ENCODE peak calls at places on chromosomes 11 and 22, in six cellular contexts. H is K562, K is GM12878, P is HepG2, Q is GM12892, T is H1. M is an unnamed sample.

GRCh38 chr11:67054851-67055523 is 1.7 kb upstream of the RHOD start:
- DNase-seq in H (peak; percentile 80), P (peak; percentile 94), Q (no peak), K (no peak), T (no peak), M (peak; percentile 59)

GRCh38 chr11:134592391-134592990 is 180.4 kb upstream of the B3GAT1 start:
- DNase-seq in K (no peak), T (peak; percentile 88), H (peak; percentile 45), Q (no peak), P (peak; percentile 15), M (no peak)

GRCh38 chr11:132640952-132641351 is 891.3 kb downstream of the OPCML start:
- DNase-seq in P (no peak), T (no peak), K (no peak), H (no peak), Q (no peak), M (no peak)

GRCh38 chr11:33015621-33016551 is at the start of gene DEPDC7:
- DNase-seq in Q (peak; percentile 43), H (peak; percentile 93), K (no peak), P (peak; percentile 89), T (peak; percentile 96), M (peak; percentile 33)

GRCh38 chr11:62439785-62440602 is 21.2 kb downstream of the SCGB1A1 start:
- DNase-seq in H (peak; percentile 42), T (no peak), Q (no peak), K (no peak), P (no peak), M (no peak)

GRCh38 chr11:10019906-10020682 is 273.9 kb downstream of the SBF2 start:
- DNase-seq in P (peak; percentile 7), H (no peak), Q (no peak), K (no peak), T (no peak), M (no peak)

GRCh38 chr11:77054018-77054417 is 12.8 kb upstream of the CAPN5 start:
- DNase-seq in H (no peak), T (no peak), P (no peak), K (no peak), Q (no peak), M (no peak)

GRCh38 chr11:87431386-87431785 is 393.7 kb downstream of the TMEM135 start:
- DNase-seq in P (no peak), K (no peak), Q (no peak), H (no peak), T (no peak), M (no peak)

GRCh38 chr11:102599642-102600261 is 25.4 kb downstream of the MMP20 start:
- DNase-seq in H (peak; percentile 5), K (no peak), T (no peak), P (peak; percentile 89), Q (no peak), M (no peak)

GRCh38 chr11:61546663-61547062 is 34.2 kb downstream of the SYT7 start:
- DNase-seq in H (no peak), K (no peak), P (no peak), T (no peak), Q (no peak), M (no peak)

GRCh38 chr22:20227363-20227762 is 40.8 kb downstream of the RTN4R start:
- DNase-seq in Q (no peak), P (no peak), K (no peak), T (no peak), H (no peak), M (no peak)

GRCh38 chr22:19941365-19942070 is at the start of the genes COMT and TXNRD2:
- DNase-seq in K (no peak), Q (peak; percentile 95), T (no peak), H (peak; percentile 100), P (no peak), M (peak; percentile 91)

GRCh38 chr11:72352859-72353551 is 81.3 kb downstream of the CLPB start:
- DNase-seq in T (no peak), P (no peak), Q (peak; percentile 22), H (peak; percentile 8), K (peak; percentile 47), M (peak; percentile 26)

GRCh38 chr22:37154925-37155712 is 5.4 kb upstream of the IL2RB start:
- DNase-seq in K (no peak), Q (no peak), T (no peak), H (no peak), P (no peak), M (no peak)

GRCh38 chr11:89203814-89204213 is 26.1 kb downstream of the TYR start:
- DNase-seq in K (no peak), T (no peak), H (no peak), Q (no peak), P (no peak), M (no peak)

GRCh38 chr22:36900225-36900624 is 13.2 kb upstream of the CSF2RB start:
- DNase-seq in Q (no peak), P (no peak), T (no peak), K (no peak), H (no peak), M (no peak)

GRCh38 chr11:22879615-22880014 is 19.3 kb upstream of the CCDC179 start:
- DNase-seq in P (no peak), Q (no peak), K (no peak), H (no peak), T (no peak), M (no peak)

GRCh38 chr11:58594826-58595225 is 16.0 kb downstream of the ZFP91 start:
- DNase-seq in H (no peak), K (no peak), P (no peak), Q (no peak), T (no peak), M (no peak)

GRCh38 chr11:77170107-77170506 is 42.1 kb downstream of the MYO7A start:
- DNase-seq in H (no peak), Q (no peak), K (no peak), P (no peak), T (no peak), M (no peak)

GRCh38 chr22:25111579-25112517 is 87.8 kb upstream of the CRYBB3 start:
- DNase-seq in P (no peak), K (no peak), T (no peak), H (no peak), Q (no peak), M (no peak)
- TF ChIP-seq POLR2A in P (peak; percentile 41), K (no peak), T (no peak), H (no peak), Q (no peak), M (no peak)

DNA sequence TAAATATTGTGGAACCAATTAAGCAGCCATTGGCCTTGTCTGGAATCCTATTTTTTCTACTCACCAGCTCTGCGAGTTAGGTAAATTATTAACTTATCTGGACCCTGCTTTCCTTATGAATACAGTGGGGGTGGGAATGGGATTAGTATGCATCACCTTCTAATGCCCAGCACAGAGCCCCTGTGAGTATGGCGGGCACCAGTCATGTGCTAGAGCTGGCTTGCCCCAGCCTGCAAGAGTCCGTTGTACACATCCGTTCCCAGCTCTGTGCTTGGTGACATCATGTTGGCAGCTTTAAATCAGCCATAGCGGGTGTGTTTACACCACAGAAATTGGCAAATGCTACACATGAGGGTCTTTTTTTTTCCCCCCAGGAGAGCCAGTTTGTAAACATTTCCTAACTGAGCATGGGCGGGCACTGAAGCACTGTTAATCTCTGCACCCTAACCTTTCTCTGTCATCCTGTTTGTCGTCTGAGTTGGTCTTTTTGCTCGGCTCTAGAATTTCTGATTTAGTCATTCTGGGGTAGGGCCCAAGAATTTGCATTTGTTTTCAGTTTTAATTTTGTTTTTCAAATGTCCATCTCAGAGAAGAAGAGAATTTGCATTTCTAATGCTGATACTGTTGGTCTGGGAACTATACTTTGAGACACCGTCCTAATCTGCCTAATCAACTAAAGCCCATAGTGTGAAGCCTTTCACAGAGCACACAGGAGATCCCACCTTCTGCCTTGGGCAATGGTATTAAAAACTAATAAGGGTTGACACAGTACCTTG is 130.3 kb upstream of the TBCEL start:
- DNase-seq in K (no peak), P (peak; percentile 38), T (no peak), Q (no peak), H (no peak), M (no peak)
- TF ChIP-seq TAF1 in K (no peak), P (no peak), T (no peak), Q (no peak), H (no peak), M (no peak)

GRCh38 chr11:44268807-44269080 is 41.2 kb downstream of the ALX4 start:
- DNase-seq in H (no peak), P (no peak), K (no peak), Q (no peak), T (no peak), M (no peak)
- TF ChIP-seq POLR2A in H (no peak), P (no peak), K (no peak), Q (no peak), T (no peak), M (no peak)

DNA sequence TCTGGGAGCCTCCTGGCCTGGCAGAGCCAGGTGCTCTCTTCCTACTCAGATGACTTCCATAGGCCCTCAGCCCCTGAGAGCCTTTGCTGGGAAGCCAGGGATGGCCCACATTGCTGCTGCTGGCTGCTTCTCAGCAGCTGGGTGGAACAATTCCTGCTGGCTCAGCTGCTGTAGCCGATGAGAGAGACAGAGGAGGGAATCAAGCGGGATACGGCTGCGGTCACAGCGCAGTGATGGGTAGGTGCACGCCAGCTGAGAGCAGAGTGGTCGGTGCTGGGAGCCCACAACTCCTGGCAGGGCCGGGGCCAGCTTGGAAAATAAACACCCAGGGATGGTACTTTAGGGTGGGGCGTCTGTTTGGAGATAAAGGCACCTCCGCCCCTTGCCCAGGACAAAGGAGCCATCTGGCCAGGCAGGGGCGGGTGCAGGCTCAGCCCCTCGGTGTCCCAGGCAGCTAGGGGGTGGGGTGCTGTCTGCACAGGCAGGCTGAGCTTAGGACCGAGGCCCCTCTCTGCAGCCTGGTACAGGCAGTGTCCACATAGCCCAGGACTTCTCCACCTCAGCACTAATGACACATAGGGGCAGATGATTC is 480.5 kb downstream of the MIAT start:
- DNase-seq in H (no peak), Q (no peak), T (no peak), P (no peak), K (no peak), M (no peak)
- TF ChIP-seq TAF1 in H (no peak), Q (no peak), T (no peak), P (no peak), K (no peak), M (no peak)

GRCh38 chr11:28836285-28837081 is 728.3 kb downstream of the METTL15 start:
- DNase-seq in K (no peak), T (no peak), P (peak; percentile 90), Q (no peak), H (no peak), M (no peak)
- TF ChIP-seq POLR2A in K (no peak), T (no peak), P (no peak), Q (no peak), H (no peak), M (no peak)

GRCh38 chr11:69121021-69121420 is 34.7 kb upstream of the SMIM38 start:
- DNase-seq in T (no peak), H (no peak), Q (no peak), K (no peak), P (no peak), M (no peak)
- TF ChIP-seq TAF1 in T (no peak), H (no peak), Q (no peak), K (no peak), P (no peak), M (no peak)

M was measured in GM12891.